ENCODE peak calls at places on chromosomes 11 and 22, in five cellular contexts. V is HCT116, Y is IMR-90, O is Peyer's patch, I is stomach. X is an unnamed sample.

GRCh38 chr11:15911377-15912044 is 444.8 kb downstream of the SOX6 start:
- DNase-seq in V (no peak), Y (peak), O (no peak), I (peak), X (peak)

GRCh38 chr11:92975285-92975684 is 5.8 kb downstream of the MTNR1B start:
- DNase-seq in V (no peak), Y (no peak), O (no peak), I (no peak), X (no peak)

GRCh38 chr11:72773696-72774095 is 20.2 kb downstream of the STARD10 start:
- DNase-seq in V (no peak), Y (peak), O (no peak), I (no peak), X (no peak)

GRCh38 chr11:6320411-6321207 is at the start of gene CAVIN3:
- DNase-seq in V (peak), Y (peak), O (peak), I (peak), X (peak)

GRCh38 chr11:12862761-12863469 is 146.2 kb upstream of the RASSF10 start:
- DNase-seq in V (no peak), Y (peak), O (no peak), I (no peak), X (no peak)

GRCh38 chr22:32994046-32994827 is 63.9 kb downstream of the SYN3 start:
- DNase-seq in V (no peak), Y (no peak), O (no peak), I (no peak), X (peak)

GRCh38 chr11:121321614-121322243 is 29.2 kb downstream of the SC5D start:
- DNase-seq in V (peak), Y (peak), O (peak), I (no peak), X (peak)

GRCh38 chr22:25930710-25931353 is 188.8 kb downstream of the MYO18B start:
- DNase-seq in V (no peak), Y (no peak), O (no peak), I (no peak), X (no peak)

GRCh38 chr11:7613394-7613720 is 59.9 kb downstream of the CYB5R2 start:
- DNase-seq in V (no peak), Y (no peak), O (no peak), I (no peak), X (no peak)

GRCh38 chr11:45042560-45042959 is 91.9 kb upstream of the TP53I11 start:
- DNase-seq in V (no peak), Y (no peak), O (no peak), I (no peak), X (peak)

GRCh38 chr11:72758304-72758689 is 6.1 kb upstream of the ARAP1 start:
- DNase-seq in V (no peak), Y (peak), O (no peak), I (no peak), X (no peak)

GRCh38 chr22:24460418-24461089 is 33.2 kb downstream of the ADORA2A start:
- DNase-seq in V (no peak), Y (peak), O (no peak), I (no peak), X (no peak)

GRCh38 chr11:132099692-132100091 is 729.3 kb downstream of the NTM start:
- DNase-seq in V (no peak), Y (no peak), O (no peak), I (no peak), X (no peak)

GRCh38 chr22:29383740-29384139 is 4.6 kb downstream of the AP1B1 start:
- DNase-seq in V (no peak), Y (no peak), O (no peak), I (no peak), X (no peak)

GRCh38 chr11:128294001-128294684 is 293.2 kb downstream of the ETS1 start:
- DNase-seq in V (no peak), Y (no peak), O (no peak), I (no peak), X (no peak)

GRCh38 chr22:39388261-39389011 is 11.1 kb upstream of the TAB1 start:
- DNase-seq in V (peak), Y (peak), O (peak), I (peak), X (peak)

GRCh38 chr22:30336752-30337460 is 10.2 kb upstream of the TBC1D10A start:
- DNase-seq in V (no peak), Y (no peak), O (no peak), I (no peak), X (peak)

GRCh38 chr11:74731301-74732094 is at the start of gene CHRDL2:
- DNase-seq in V (no peak), Y (peak), O (no peak), I (no peak), X (no peak)

GRCh38 chr11:67494371-67495233 is 10.6 kb downstream of the PITPNM1 start:
- DNase-seq in V (no peak), Y (no peak), O (no peak), I (no peak), X (no peak)

GRCh38 chr11:16587670-16588069 is 150.8 kb upstream of the C11orf58 start:
- DNase-seq in V (no peak), Y (no peak), O (no peak), I (peak), X (peak)

GRCh38 chr11:17552392-17553248 is 5.6 kb downstream of the OTOG start:
- DNase-seq in V (no peak), Y (peak), O (no peak), I (no peak), X (no peak)

GRCh38 chr11:58592760-58593472 is 14.1 kb downstream of the ZFP91 start:
- DNase-seq in V (no peak), Y (no peak), O (no peak), I (no peak), X (no peak)

GRCh38 chr11:7077101-7077500 is 11.7 kb upstream of the RBMXL2 start:
- DNase-seq in V (no peak), Y (no peak), O (no peak), I (no peak), X (no peak)

GRCh38 chr11:74926304-74927030 is 22.4 kb downstream of the XRRA1 start:
- DNase-seq in V (no peak), Y (peak), O (no peak), I (no peak), X (no peak)

GRCh38 chr11:7381937-7382336 is 103.4 kb upstream of the OLFML1 start:
- DNase-seq in V (no peak), Y (no peak), O (no peak), I (no peak), X (no peak)

GRCh38 chr22:45335021-45335818 is 25.5 kb downstream of the FAM118A start:
- DNase-seq in V (no peak), Y (no peak), O (peak), I (no peak), X (peak)

GRCh38 chr22:48567213-48567975 is 1260.3 kb downstream of the BRD1 start:
- DNase-seq in V (no peak), Y (no peak), O (no peak), I (no peak), X (peak)

GRCh38 chr22:17260950-17261349 is 41.7 kb upstream of the ADA2 start:
- DNase-seq in V (no peak), Y (no peak), O (no peak), I (no peak), X (no peak)

GRCh38 chr11:33692013-33692504 is 8.6 kb downstream of the C11orf91 start:
- DNase-seq in V (peak), Y (peak), O (no peak), I (peak), X (peak)

GRCh38 chr22:17843189-17843588 is 68.9 kb upstream of the BID start:
- DNase-seq in V (no peak), Y (no peak), O (no peak), I (no peak), X (no peak)

GRCh38 chr22:50700387-50701075 is 27.9 kb downstream of the SHANK3 start:
- DNase-seq in V (no peak), Y (no peak), O (no peak), I (no peak), X (peak)
- TF ChIP-seq POLR2A in V (no peak), Y (no peak), O (no peak), I (no peak), X (no peak)

GRCh38 chr11:114108501-114109205 is 49.1 kb downstream of the ZBTB16 start:
- DNase-seq in V (no peak), Y (no peak), O (no peak), I (no peak), X (no peak)

GRCh38 chr11:114109206-114110090 is 49.9 kb downstream of the ZBTB16 start:
- DNase-seq in V (no peak), Y (no peak), O (no peak), I (no peak), X (no peak)

GRCh38 chr11:114110123-114110522 is 50.6 kb downstream of the ZBTB16 start:
- DNase-seq in V (no peak), Y (no peak), O (no peak), I (no peak), X (no peak)

GRCh38 chr11:114110948-114111347 is 51.4 kb downstream of the ZBTB16 start:
- DNase-seq in V (no peak), Y (no peak), O (peak), I (peak), X (no peak)

DNA sequence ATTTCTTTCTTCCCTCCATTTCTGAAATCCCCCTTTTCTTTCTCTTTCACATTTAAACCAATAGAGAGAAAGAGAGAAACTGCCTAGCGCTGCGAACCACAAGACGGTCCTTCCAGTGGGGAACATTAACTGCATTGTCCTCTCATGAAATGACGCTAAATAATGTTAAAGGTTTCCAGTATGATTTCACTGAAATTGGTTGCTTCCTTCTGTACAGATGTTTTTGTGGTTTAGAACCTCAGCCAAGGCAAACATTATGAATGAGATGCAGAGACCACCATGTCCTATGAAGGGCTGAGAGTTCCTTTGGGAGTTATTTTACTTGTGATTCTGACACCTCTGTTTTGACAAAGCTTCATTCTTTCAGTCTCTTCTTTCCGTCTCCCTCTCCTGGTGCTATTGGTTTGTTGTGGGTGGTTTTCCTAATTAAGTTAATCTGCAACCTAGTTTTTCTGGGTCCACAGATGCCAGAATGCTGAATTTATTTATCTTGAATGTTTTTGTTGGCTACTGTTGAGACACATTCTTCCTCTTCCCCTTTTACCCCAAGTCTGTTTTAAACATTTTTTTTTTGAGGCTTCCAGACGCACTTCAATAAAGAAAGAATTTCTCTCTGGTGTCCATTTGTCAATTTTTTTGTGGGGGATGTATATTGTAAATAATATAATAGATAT is 52.0 kb downstream of the ZBTB16 start:
- DNase-seq in V (no peak), Y (no peak), O (no peak), I (no peak), X (no peak)
- TF ChIP-seq CTCF in V (no peak), Y (no peak), O (no peak), I (no peak), X (peak)

GRCh38 chr11:31375866-31376265 is 6.2 kb downstream of the DNAJC24 start:
- DNase-seq in V (no peak), Y (no peak), O (no peak), I (no peak), X (no peak)
- H3K27ac ChIP-seq in V (no peak), Y (no peak), O (no peak), I (no peak), X (no peak)

GRCh38 chr22:21961127-21961867 is 8.6 kb upstream of the PPM1F start:
- DNase-seq in V (no peak), Y (no peak), O (no peak), I (no peak), X (peak)
- TF ChIP-seq POLR2A in V (no peak), Y (no peak), O (no peak), I (no peak), X (no peak)

DNA sequence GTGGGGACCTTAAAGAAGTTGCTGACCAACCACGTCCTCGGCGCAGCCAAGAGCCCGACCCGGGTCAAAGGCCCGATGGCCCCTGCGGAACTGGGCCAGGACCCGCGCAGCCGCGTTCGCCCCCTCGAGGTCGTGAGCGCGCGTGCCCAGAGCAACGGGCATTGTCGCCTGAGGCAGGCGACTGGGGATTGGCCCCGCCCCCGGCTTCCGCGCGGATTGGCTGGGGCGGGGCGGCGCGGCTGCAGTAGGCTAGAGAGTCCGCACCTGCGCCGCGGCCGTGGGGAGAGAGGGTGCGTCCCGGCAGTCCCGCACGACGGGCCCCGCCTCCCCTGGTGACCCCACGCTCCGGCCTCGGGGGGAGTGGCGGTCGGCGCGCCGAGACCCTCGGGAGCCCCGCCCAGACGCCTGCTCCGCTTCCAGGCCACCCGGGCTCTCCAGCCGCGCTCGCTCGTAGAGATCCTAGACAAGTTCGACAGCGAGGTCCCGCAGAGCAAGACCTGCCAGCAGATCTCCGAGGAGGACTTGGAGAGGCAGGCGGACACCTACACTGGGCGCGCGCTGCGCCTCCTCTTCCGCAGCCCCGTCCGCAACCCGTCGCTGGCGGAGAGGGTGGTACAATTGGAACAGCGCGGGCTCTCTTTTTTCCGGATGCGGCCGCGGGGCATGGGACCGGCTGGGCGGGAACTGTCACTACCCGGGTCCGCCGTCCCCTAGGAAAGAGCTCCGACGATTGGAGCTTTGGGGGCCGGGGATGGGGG is 8.3 kb upstream of the PPIL2 start:
- DNase-seq in V (peak), Y (peak), O (peak), I (peak), X (peak)
- TF ChIP-seq CTCF in V (peak), Y (no peak), O (peak), I (peak), X (peak)

X was measured in heart left ventricle.